ENCODE peak calls at places on chromosomes 6 and 20, in five cellular contexts. One of them, this sample, is unnamed.

GRCh38 chr6:114172861-114173260 is 170.0 kb downstream of the HS3ST5 start:
- DNase-seq in naive thymus-derived CD4-positive, alpha-beta T cell: no peak
- DNase-seq in tibial artery: no peak
- DNase-seq in HepG2: no peak
- DNase-seq in thyroid gland: no peak
- DNase-seq in this sample: no peak

GRCh38 chr6:138491020-138491419 is 8.3 kb downstream of the NHSL1 start:
- DNase-seq in naive thymus-derived CD4-positive, alpha-beta T cell: no peak
- DNase-seq in tibial artery: no peak
- DNase-seq in HepG2: no peak
- DNase-seq in thyroid gland: no peak
- DNase-seq in this sample: no peak

GRCh38 chr6:53359843-53360834 is 11.4 kb upstream of the ELOVL5 start:
- DNase-seq in naive thymus-derived CD4-positive, alpha-beta T cell: peak; percentile 57
- DNase-seq in tibial artery: no peak
- DNase-seq in HepG2: peak; percentile 83
- DNase-seq in thyroid gland: peak; percentile 14
- DNase-seq in this sample: no peak

GRCh38 chr6:24982231-24982630 is 46.5 kb upstream of the RIPOR2 start:
- DNase-seq in naive thymus-derived CD4-positive, alpha-beta T cell: no peak
- DNase-seq in tibial artery: no peak
- DNase-seq in HepG2: no peak
- DNase-seq in thyroid gland: no peak
- DNase-seq in this sample: no peak

GRCh38 chr20:50519036-50519780 is 9.0 kb downstream of the PTPN1 start:
- DNase-seq in naive thymus-derived CD4-positive, alpha-beta T cell: peak; percentile 68
- DNase-seq in tibial artery: no peak
- DNase-seq in HepG2: no peak
- DNase-seq in thyroid gland: no peak
- DNase-seq in this sample: no peak

GRCh38 chr6:93676506-93676905 is 257.1 kb upstream of the EPHA7 start:
- DNase-seq in naive thymus-derived CD4-positive, alpha-beta T cell: no peak
- DNase-seq in tibial artery: no peak
- DNase-seq in HepG2: no peak
- DNase-seq in thyroid gland: no peak
- DNase-seq in this sample: no peak

GRCh38 chr6:93779086-93779858 is 359.9 kb upstream of the EPHA7 start:
- DNase-seq in naive thymus-derived CD4-positive, alpha-beta T cell: no peak
- DNase-seq in tibial artery: no peak
- DNase-seq in HepG2: no peak
- DNase-seq in thyroid gland: peak; percentile 11
- DNase-seq in this sample: no peak

GRCh38 chr20:51541189-51542032 is 1.1 kb downstream of the NFATC2 start:
- DNase-seq in naive thymus-derived CD4-positive, alpha-beta T cell: peak; percentile 83
- DNase-seq in tibial artery: peak; percentile 92
- DNase-seq in HepG2: peak; percentile 87
- DNase-seq in thyroid gland: peak; percentile 89
- DNase-seq in this sample: peak; percentile 82

GRCh38 chr20:4794846-4795245 is 73.1 kb downstream of the PRND start:
- DNase-seq in naive thymus-derived CD4-positive, alpha-beta T cell: no peak
- DNase-seq in tibial artery: no peak
- DNase-seq in HepG2: no peak
- DNase-seq in thyroid gland: no peak
- DNase-seq in this sample: no peak

GRCh38 chr20:50136822-50137599 is 16.5 kb downstream of the PEDS1 start:
- DNase-seq in naive thymus-derived CD4-positive, alpha-beta T cell: no peak
- DNase-seq in tibial artery: no peak
- DNase-seq in HepG2: no peak
- DNase-seq in thyroid gland: no peak
- DNase-seq in this sample: no peak

GRCh38 chr6:154241570-154241969 is 115.0 kb downstream of the IPCEF1 start:
- DNase-seq in naive thymus-derived CD4-positive, alpha-beta T cell: no peak
- DNase-seq in tibial artery: no peak
- DNase-seq in HepG2: no peak
- DNase-seq in thyroid gland: no peak
- DNase-seq in this sample: no peak

GRCh38 chr20:17963114-17963897 is 5.3 kb downstream of the SNX5 start:
- DNase-seq in naive thymus-derived CD4-positive, alpha-beta T cell: no peak
- DNase-seq in tibial artery: no peak
- DNase-seq in HepG2: no peak
- DNase-seq in thyroid gland: no peak
- DNase-seq in this sample: no peak
- H3K4me3 ChIP-seq in naive thymus-derived CD4-positive, alpha-beta T cell: no peak overlapping the region
- H3K4me3 ChIP-seq in tibial artery: no peak overlapping the region
- H3K4me3 ChIP-seq in HepG2: peak overlapping the region; percentile 89
- H3K4me3 ChIP-seq in thyroid gland: no peak overlapping the region
- H3K4me3 ChIP-seq in this sample: no peak overlapping the region

GRCh38 chr20:19114410-19114809 is 98.0 kb upstream of the SLC24A3 start:
- DNase-seq in naive thymus-derived CD4-positive, alpha-beta T cell: no peak
- DNase-seq in tibial artery: no peak
- DNase-seq in HepG2: no peak
- DNase-seq in thyroid gland: no peak
- DNase-seq in this sample: no peak

GRCh38 chr20:19110866-19111460 is 101.5 kb upstream of the SLC24A3 start:
- DNase-seq in naive thymus-derived CD4-positive, alpha-beta T cell: no peak
- DNase-seq in tibial artery: no peak
- DNase-seq in HepG2: no peak
- DNase-seq in thyroid gland: no peak
- DNase-seq in this sample: peak; percentile 28

GRCh38 chr20:19108181-19108580 is 104.3 kb upstream of the SLC24A3 start:
- DNase-seq in naive thymus-derived CD4-positive, alpha-beta T cell: no peak
- DNase-seq in tibial artery: no peak
- DNase-seq in HepG2: no peak
- DNase-seq in thyroid gland: no peak
- DNase-seq in this sample: no peak

GRCh38 chr20:19113343-19113930 is 99.0 kb upstream of the SLC24A3 start:
- DNase-seq in naive thymus-derived CD4-positive, alpha-beta T cell: no peak
- DNase-seq in tibial artery: no peak
- DNase-seq in HepG2: no peak
- DNase-seq in thyroid gland: no peak
- DNase-seq in this sample: no peak

GRCh38 chr20:19110285-19110684 is 102.2 kb upstream of the SLC24A3 start:
- DNase-seq in naive thymus-derived CD4-positive, alpha-beta T cell: no peak
- DNase-seq in tibial artery: no peak
- DNase-seq in HepG2: no peak
- DNase-seq in thyroid gland: no peak
- DNase-seq in this sample: no peak
- H3K27ac ChIP-seq in naive thymus-derived CD4-positive, alpha-beta T cell: no peak overlapping the region
- H3K27ac ChIP-seq in tibial artery: no peak overlapping the region
- H3K27ac ChIP-seq in HepG2: no peak overlapping the region
- H3K27ac ChIP-seq in thyroid gland: no peak overlapping the region
- H3K27ac ChIP-seq in this sample: peak overlapping the region; percentile 6

DNA sequence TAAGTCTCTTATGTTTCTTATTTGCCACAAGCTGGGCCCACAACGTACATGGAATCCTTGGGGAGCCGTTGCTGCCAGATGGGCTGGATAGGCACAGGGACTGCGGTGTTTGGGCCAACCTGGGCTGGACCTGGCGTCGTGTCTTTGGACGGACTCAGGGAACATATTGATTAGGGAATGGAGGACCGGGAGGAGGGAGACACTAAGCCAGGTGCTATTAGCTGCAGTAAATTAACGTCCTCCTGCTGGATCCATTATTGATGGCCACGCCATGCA is 79.6 kb upstream of the AFDN start:
- DNase-seq in naive thymus-derived CD4-positive, alpha-beta T cell: no peak
- DNase-seq in tibial artery: no peak
- DNase-seq in HepG2: no peak
- DNase-seq in thyroid gland: no peak
- DNase-seq in this sample: no peak
- H3K4me3 ChIP-seq in naive thymus-derived CD4-positive, alpha-beta T cell: no peak overlapping the region
- H3K4me3 ChIP-seq in tibial artery: no peak overlapping the region
- H3K4me3 ChIP-seq in HepG2: no peak overlapping the region
- H3K4me3 ChIP-seq in thyroid gland: no peak overlapping the region
- H3K4me3 ChIP-seq in this sample: no peak overlapping the region

DNA sequence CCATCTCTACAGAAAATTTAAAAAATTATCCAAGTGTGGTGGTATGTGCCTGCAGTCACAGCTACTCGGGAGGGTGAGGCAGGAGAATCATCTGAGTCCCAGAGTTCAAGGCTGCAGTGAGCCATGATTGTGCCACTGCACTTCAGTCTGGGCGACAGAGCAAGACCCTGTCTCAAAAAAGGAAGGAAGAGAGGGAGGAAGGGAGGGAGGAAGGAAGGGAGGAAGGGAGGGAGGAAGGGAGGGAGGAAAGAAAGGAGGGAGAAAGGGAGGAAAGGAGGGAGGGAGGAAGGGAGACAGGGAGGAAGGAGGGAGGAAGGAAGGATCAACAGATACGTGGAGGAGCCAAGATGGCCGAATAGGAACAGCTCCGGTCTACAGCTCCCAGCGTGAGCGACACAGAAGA is 90.1 kb downstream of the ZNF217 start:
- DNase-seq in naive thymus-derived CD4-positive, alpha-beta T cell: no peak
- DNase-seq in tibial artery: no peak
- DNase-seq in HepG2: no peak
- DNase-seq in thyroid gland: no peak
- DNase-seq in this sample: no peak
- H3K27ac ChIP-seq in naive thymus-derived CD4-positive, alpha-beta T cell: no peak overlapping the region
- H3K27ac ChIP-seq in tibial artery: no peak overlapping the region
- H3K27ac ChIP-seq in HepG2: peak overlapping the region; percentile 68
- H3K27ac ChIP-seq in thyroid gland: no peak overlapping the region
- H3K27ac ChIP-seq in this sample: no peak overlapping the region

GRCh38 chr6:17984822-17985660 is 2.4 kb downstream of the KIF13A start:
- DNase-seq in naive thymus-derived CD4-positive, alpha-beta T cell: no peak
- DNase-seq in tibial artery: no peak
- DNase-seq in HepG2: no peak
- DNase-seq in thyroid gland: peak; percentile 16
- DNase-seq in this sample: no peak
- H3K4me3 ChIP-seq in naive thymus-derived CD4-positive, alpha-beta T cell: no peak overlapping the region
- H3K4me3 ChIP-seq in tibial artery: peak overlapping the region; percentile 91
- H3K4me3 ChIP-seq in HepG2: no peak overlapping the region
- H3K4me3 ChIP-seq in thyroid gland: no peak overlapping the region
- H3K4me3 ChIP-seq in this sample: peak overlapping the region; percentile 64

GRCh38 chr20:32484221-32485125 is 100.7 kb downstream of the NOL4L start:
- DNase-seq in naive thymus-derived CD4-positive, alpha-beta T cell: peak; percentile 34
- DNase-seq in tibial artery: no peak
- DNase-seq in HepG2: no peak
- DNase-seq in thyroid gland: peak; percentile 50
- DNase-seq in this sample: peak; percentile 60

GRCh38 chr20:32485126-32485769 is 99.9 kb downstream of the NOL4L start:
- DNase-seq in naive thymus-derived CD4-positive, alpha-beta T cell: peak; percentile 93
- DNase-seq in tibial artery: peak; percentile 82
- DNase-seq in HepG2: peak; percentile 87
- DNase-seq in thyroid gland: peak; percentile 81
- DNase-seq in this sample: peak; percentile 80

GRCh38 chr20:32482251-32483220 is 102.6 kb downstream of the NOL4L start:
- DNase-seq in naive thymus-derived CD4-positive, alpha-beta T cell: peak; percentile 29
- DNase-seq in tibial artery: no peak
- DNase-seq in HepG2: no peak
- DNase-seq in thyroid gland: peak; percentile 58
- DNase-seq in this sample: no peak

GRCh38 chr20:32481311-32482103 is 103.6 kb downstream of the NOL4L start:
- DNase-seq in naive thymus-derived CD4-positive, alpha-beta T cell: no peak
- DNase-seq in tibial artery: no peak
- DNase-seq in HepG2: no peak
- DNase-seq in thyroid gland: no peak
- DNase-seq in this sample: no peak

GRCh38 chr20:32483351-32484220 is 101.5 kb downstream of the NOL4L start:
- DNase-seq in naive thymus-derived CD4-positive, alpha-beta T cell: peak; percentile 57
- DNase-seq in tibial artery: no peak
- DNase-seq in HepG2: peak; percentile 72
- DNase-seq in thyroid gland: peak; percentile 83
- DNase-seq in this sample: peak; percentile 66
- H3K27ac ChIP-seq in naive thymus-derived CD4-positive, alpha-beta T cell: peak overlapping the region; percentile 56
- H3K27ac ChIP-seq in tibial artery: peak overlapping the region; percentile 38
- H3K27ac ChIP-seq in HepG2: peak overlapping the region; percentile 76
- H3K27ac ChIP-seq in thyroid gland: peak overlapping the region; percentile 83
- H3K27ac ChIP-seq in this sample: peak overlapping the region; percentile 76

GRCh38 chr6:112043032-112044007 is 10.6 kb upstream of the CCN6 start:
- DNase-seq in naive thymus-derived CD4-positive, alpha-beta T cell: peak; percentile 90
- DNase-seq in tibial artery: peak; percentile 91
- DNase-seq in HepG2: peak; percentile 86
- DNase-seq in thyroid gland: peak; percentile 79
- DNase-seq in this sample: peak; percentile 90
- H3K4me3 ChIP-seq in naive thymus-derived CD4-positive, alpha-beta T cell: peak overlapping the region; percentile 92
- H3K4me3 ChIP-seq in tibial artery: peak overlapping the region; percentile 62
- H3K4me3 ChIP-seq in HepG2: peak overlapping the region; percentile 62
- H3K4me3 ChIP-seq in thyroid gland: peak overlapping the region; percentile 14
- H3K4me3 ChIP-seq in this sample: peak overlapping the region; percentile 52

DNA sequence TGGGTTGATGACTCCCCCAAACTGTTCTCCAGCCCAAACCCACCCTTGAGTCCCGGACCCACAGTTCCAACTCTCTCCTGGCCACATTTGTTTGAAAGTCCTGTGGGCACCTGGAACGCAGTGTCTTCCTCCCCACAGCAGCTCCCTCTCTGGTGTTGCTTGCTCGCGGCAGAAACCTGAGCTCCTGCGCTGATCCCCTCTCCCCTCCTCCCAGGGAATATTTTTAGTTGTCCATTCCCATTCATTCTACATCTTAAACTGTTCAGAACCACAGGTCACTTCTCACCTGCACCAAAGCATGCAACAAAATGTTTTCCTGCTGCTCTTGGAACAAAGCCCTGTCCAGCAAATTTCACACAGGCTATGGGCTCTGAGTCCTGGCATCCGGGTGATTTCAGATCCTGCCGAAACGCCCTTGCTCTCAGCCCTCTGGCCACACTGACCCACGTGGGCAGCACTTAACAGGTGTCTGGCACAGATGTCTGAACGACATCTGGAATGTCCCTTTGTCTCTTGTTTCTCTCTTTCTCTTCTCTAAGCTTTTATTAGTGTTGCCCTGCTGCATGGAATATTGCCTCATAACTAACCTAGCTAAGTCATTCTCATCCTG is 27.0 kb upstream of the PMEPA1 start:
- DNase-seq in naive thymus-derived CD4-positive, alpha-beta T cell: no peak
- DNase-seq in tibial artery: no peak
- DNase-seq in HepG2: no peak
- DNase-seq in thyroid gland: no peak
- DNase-seq in this sample: no peak
- H3K27ac ChIP-seq in naive thymus-derived CD4-positive, alpha-beta T cell: no peak overlapping the region
- H3K27ac ChIP-seq in tibial artery: no peak overlapping the region
- H3K27ac ChIP-seq in HepG2: no peak overlapping the region
- H3K27ac ChIP-seq in thyroid gland: no peak overlapping the region
- H3K27ac ChIP-seq in this sample: no peak overlapping the region

GRCh38 chr6:63643862-63644261 is 8.3 kb downstream of the PHF3 start:
- DNase-seq in naive thymus-derived CD4-positive, alpha-beta T cell: peak; percentile 71
- DNase-seq in tibial artery: no peak
- DNase-seq in HepG2: no peak
- DNase-seq in thyroid gland: no peak
- DNase-seq in this sample: no peak

GRCh38 chr6:63637865-63638445 is 2.4 kb downstream of the PHF3 start:
- DNase-seq in naive thymus-derived CD4-positive, alpha-beta T cell: no peak
- DNase-seq in tibial artery: no peak
- DNase-seq in HepG2: no peak
- DNase-seq in thyroid gland: no peak
- DNase-seq in this sample: no peak

GRCh38 chr6:63636516-63636968 is 940 bp downstream of the PHF3 start:
- DNase-seq in naive thymus-derived CD4-positive, alpha-beta T cell: peak; percentile 38
- DNase-seq in tibial artery: peak; percentile 77
- DNase-seq in HepG2: peak; percentile 59
- DNase-seq in thyroid gland: peak; percentile 73
- DNase-seq in this sample: peak; percentile 48

GRCh38 chr6:63635563-63636515 is at the start of gene PHF3:
- DNase-seq in naive thymus-derived CD4-positive, alpha-beta T cell: peak; percentile 93
- DNase-seq in tibial artery: peak; percentile 93
- DNase-seq in HepG2: peak; percentile 91
- DNase-seq in thyroid gland: peak; percentile 92
- DNase-seq in this sample: peak; percentile 89

GRCh38 chr6:63640062-63640461 is 4.5 kb downstream of the PHF3 start:
- DNase-seq in naive thymus-derived CD4-positive, alpha-beta T cell: no peak
- DNase-seq in tibial artery: no peak
- DNase-seq in HepG2: no peak
- DNase-seq in thyroid gland: no peak
- DNase-seq in this sample: no peak
- H3K4me3 ChIP-seq in naive thymus-derived CD4-positive, alpha-beta T cell: no peak overlapping the region
- H3K4me3 ChIP-seq in tibial artery: no peak overlapping the region
- H3K4me3 ChIP-seq in HepG2: no peak overlapping the region
- H3K4me3 ChIP-seq in thyroid gland: no peak overlapping the region
- H3K4me3 ChIP-seq in this sample: no peak overlapping the region